ENCODE peak calls at places on chromosomes 16 and 17, in four cellular contexts. Q is uterus, L is heart right ventricle, E is tibial nerve. W is an unnamed sample. For H3K4me1, the result is how much of the 10 kb centered on the place peaks cover.

GRCh38 chr17:67833134-67833533 is 7.8 kb downstream of the BPTF start:
- DNase-seq in Q (no peak), L (no peak), E (no peak), W (no peak)

GRCh38 chr17:39997543-39997942 is 16.9 kb downstream of the PSMD3 start:
- DNase-seq in L (no peak), Q (no peak), E (no peak), W (no peak)

GRCh38 chr16:86891121-86891520 is 312.8 kb downstream of the FOXL1 start:
- DNase-seq in Q (no peak), E (no peak), L (no peak), W (no peak)

GRCh38 chr17:6018788-6019187 is 51.4 kb upstream of the WSCD1 start:
- DNase-seq in Q (no peak), L (no peak), E (no peak), W (no peak)

GRCh38 chr17:31510273-31511175 is 119.0 kb downstream of the RAB11FIP4 start:
- DNase-seq in L (peak), Q (no peak), E (no peak), W (peak)

GRCh38 chr17:44376124-44376523 is 12.5 kb upstream of the FAM171A2 start:
- DNase-seq in Q (no peak), E (no peak), L (peak), W (no peak)

GRCh38 chr16:67910162-67910561 is 17.1 kb downstream of the PSKH1 start:
- DNase-seq in L (no peak), E (no peak), Q (no peak), W (no peak)

GRCh38 chr16:50494501-50495491 is 53.4 kb upstream of the NKD1 start:
- DNase-seq in Q (no peak), E (no peak), L (no peak), W (no peak)

GRCh38 chr17:38425744-38426143 is 2.5 kb upstream of the ARHGAP23 start:
- DNase-seq in E (no peak), L (no peak), Q (peak), W (no peak)

GRCh38 chr16:82146957-82147356 is 23.1 kb downstream of the MPHOSPH6 start:
- DNase-seq in Q (no peak), E (no peak), L (no peak), W (no peak)

GRCh38 chr16:67783353-67783725 is 23.0 kb downstream of the RANBP10 start:
- DNase-seq in Q (no peak), E (no peak), L (no peak), W (no peak)

GRCh38 chr16:17334096-17334495 is 136.7 kb downstream of the XYLT1 start:
- DNase-seq in E (no peak), Q (no peak), L (no peak), W (no peak)

GRCh38 chr17:51260960-51261958 is 913 bp downstream of the UTP18 start:
- DNase-seq in Q (peak), L (peak), E (peak), W (peak)

GRCh38 chr17:45135978-45136791 is 698 bp downstream of the ACBD4 start:
- DNase-seq in L (no peak), Q (no peak), E (no peak), W (peak)

GRCh38 chr16:23155445-23156049 is 6.3 kb upstream of the USP31 start:
- DNase-seq in Q (no peak), L (no peak), E (no peak), W (no peak)

GRCh38 chr17:35087731-35088646 is 24.5 kb upstream of the RFFL start:
- DNase-seq in E (peak), Q (no peak), L (peak), W (peak)

GRCh38 chr17:78358538-78359215 is 1.2 kb downstream of the SOCS3 start:
- DNase-seq in E (no peak), Q (no peak), L (peak), W (no peak)

GRCh38 chr16:46607529-46607928 is 13.7 kb downstream of the SHCBP1 start:
- DNase-seq in L (no peak), E (no peak), Q (no peak), W (no peak)

DNA sequence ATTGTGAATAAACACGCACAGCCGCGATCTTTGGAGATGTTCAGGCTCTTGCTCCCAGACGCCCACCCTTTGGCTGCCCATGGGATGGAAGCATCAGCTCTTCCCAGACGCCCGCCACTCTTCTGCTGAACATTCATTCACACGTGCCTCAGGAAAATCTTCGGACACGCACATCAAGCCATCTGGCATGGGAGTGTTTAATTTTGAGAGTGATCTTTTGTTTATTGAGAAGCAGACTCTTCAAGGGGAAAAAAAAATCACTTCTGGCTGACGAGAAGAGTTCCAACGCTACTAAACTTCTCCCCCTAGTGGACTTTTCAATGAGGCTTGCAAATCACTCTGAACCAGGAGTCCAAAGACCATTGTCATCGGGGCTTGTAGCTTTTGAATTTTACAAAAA is 62.0 kb upstream of the NUDT7 start:
- DNase-seq in E (no peak), L (no peak), Q (no peak), W (no peak)
- TF ChIP-seq CTCF in E (peak), L (peak), Q (no peak), W (peak)

GRCh38 chr17:17827826-17828621 is 8.8 kb downstream of the SREBF1 start:
- DNase-seq in L (no peak), E (no peak), Q (no peak), W (no peak)
- H3K4me1 ChIP-seq in L (under half), E (under half), Q (under half), W (half or more)

GRCh38 chr17:60888812-60889709 is 211.4 kb downstream of the BCAS3 start:
- DNase-seq in L (no peak), E (no peak), Q (no peak), W (no peak)

GRCh38 chr17:60893475-60893874 is 215.8 kb downstream of the BCAS3 start:
- DNase-seq in L (no peak), Q (no peak), E (no peak), W (no peak)

DNA sequence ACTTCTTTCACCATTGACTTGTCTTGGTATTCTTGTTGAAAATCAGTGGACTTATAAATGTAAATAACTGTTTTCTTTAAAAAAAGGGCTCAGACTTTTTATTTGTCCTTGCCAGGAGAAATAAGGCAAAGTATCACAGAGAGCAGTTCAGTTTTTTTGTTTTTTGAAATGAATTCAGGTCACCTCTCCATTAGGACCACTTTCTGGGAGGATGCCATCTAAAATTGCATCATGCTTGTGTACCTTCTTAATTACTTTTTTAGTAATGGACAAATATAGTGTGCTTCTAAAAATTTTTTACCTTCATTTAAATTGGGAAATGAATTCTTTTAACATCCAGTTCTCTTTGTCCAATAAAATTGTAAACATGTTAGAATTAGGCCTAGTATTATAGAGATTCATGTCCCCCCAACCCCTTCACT is 210.0 kb downstream of the BCAS3 start:
- DNase-seq in Q (no peak), L (no peak), E (no peak), W (no peak)
- H3K4me3 ChIP-seq in Q (no peak), L (peak), E (no peak), W (no peak)

DNA sequence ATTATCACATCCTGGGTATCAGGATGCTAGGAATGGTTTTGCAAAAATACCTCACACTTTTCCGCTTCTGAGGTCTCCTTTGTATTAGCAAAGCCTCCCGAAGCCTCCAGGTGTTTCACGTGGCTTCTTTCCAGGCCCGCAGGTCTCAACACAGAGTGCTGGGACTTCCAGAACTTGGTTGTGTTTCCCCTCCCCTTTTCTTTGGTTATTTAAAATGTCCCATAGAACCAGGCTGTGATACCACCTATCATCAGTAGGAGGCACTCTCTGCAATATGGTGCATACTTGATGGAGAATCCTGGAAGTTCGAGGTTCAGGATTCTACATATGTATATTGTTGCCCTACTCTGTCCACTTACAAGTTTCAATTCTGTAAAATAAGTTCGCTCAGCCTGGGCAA is 28.8 kb downstream of the ATP2C2 start:
- DNase-seq in Q (no peak), L (no peak), E (no peak), W (no peak)
- TF ChIP-seq CTCF in Q (no peak), L (no peak), E (no peak), W (peak)

GRCh38 chr17:76536511-76537287 is 810 bp downstream of the CYGB start:
- DNase-seq in L (no peak), E (no peak), Q (no peak), W (no peak)
- H3K4me1 ChIP-seq in L (under half), E (under half), Q (under half), W (half or more)

GRCh38 chr17:8420041-8420934 is 15.4 kb upstream of the NDEL1 start:
- DNase-seq in Q (peak), L (peak), E (peak), W (no peak)
- H3K4me3 ChIP-seq in Q (no peak), L (no peak), E (no peak), W (no peak)

W was measured in spleen.